ENCODE peak calls at places on chromosomes 1 and 21, in ten cellular contexts. Y, H, B, V, P, A, E, M, I and Z are unnamed samples.
A peak's percentile ranks its signal among the peaks of the same experiment; 100 is the strongest.

GRCh38 chr21:25273945-25274344 is 333.3 kb downstream of the MRPL39 start:
- DNase-seq in Y (no peak), H (no peak), B (no peak), V (no peak), P (no peak), A (no peak), E (no peak), M (no peak), I (no peak), Z (no peak)

GRCh38 chr1:37817481-37817880 is 9.5 kb upstream of the YRDC start:
- DNase-seq in Y (no peak), H (peak; percentile 13), B (no peak), V (no peak), P (no peak), A (no peak), E (no peak), M (peak; percentile 75), I (peak; percentile 14), Z (no peak)

GRCh38 chr1:247716546-247716945 is at the start of gene OR6F1:
- DNase-seq in Y (no peak), H (no peak), B (no peak), V (no peak), P (no peak), A (no peak), E (no peak), M (no peak), I (no peak), Z (no peak)

GRCh38 chr1:171742577-171742922 is 685 bp upstream of the VAMP4 start:
- DNase-seq in Y (peak; percentile 62), H (no peak), B (no peak), V (peak; percentile 48), P (no peak), A (no peak), E (no peak), M (no peak), I (no peak), Z (peak; percentile 77)

GRCh38 chr1:151853411-151853930 is at the start of gene THEM5:
- DNase-seq in Y (no peak), H (no peak), B (no peak), V (no peak), P (no peak), A (no peak), E (no peak), M (no peak), I (no peak), Z (no peak)

GRCh38 chr1:156858555-156858956 is 361 bp downstream of the INSRR start:
- DNase-seq in Y (no peak), H (no peak), B (no peak), V (no peak), P (no peak), A (no peak), E (no peak), M (no peak), I (no peak), Z (no peak)

GRCh38 chr1:95339377-95339776 is 105.4 kb downstream of the RWDD3 start:
- DNase-seq in Y (no peak), H (no peak), B (no peak), V (no peak), P (no peak), A (no peak), E (no peak), M (no peak), I (no peak), Z (no peak)

GRCh38 chr1:236795757-236796719 is 946 bp downstream of the MTR start:
- DNase-seq in Y (peak; percentile 34), H (peak; percentile 56), B (peak; percentile 54), V (no peak), P (peak; percentile 6), A (no peak), E (no peak), M (no peak), I (no peak), Z (no peak)

GRCh38 chr1:161718559-161719324 is 2.6 kb upstream of the FCRLB start:
- DNase-seq in Y (no peak), H (no peak), B (peak; percentile 26), V (no peak), P (no peak), A (no peak), E (no peak), M (no peak), I (no peak), Z (no peak)

GRCh38 chr1:11069233-11069950 is 9.6 kb upstream of the SRM start:
- DNase-seq in Y (no peak), H (no peak), B (no peak), V (no peak), P (no peak), A (no peak), E (no peak), M (peak; percentile 43), I (no peak), Z (no peak)

GRCh38 chr1:1256956-1257871 is 10.7 kb upstream of the C1QTNF12 start:
- DNase-seq in Y (no peak), H (no peak), B (no peak), V (no peak), P (no peak), A (no peak), E (no peak), M (no peak), I (no peak), Z (no peak)

DNA sequence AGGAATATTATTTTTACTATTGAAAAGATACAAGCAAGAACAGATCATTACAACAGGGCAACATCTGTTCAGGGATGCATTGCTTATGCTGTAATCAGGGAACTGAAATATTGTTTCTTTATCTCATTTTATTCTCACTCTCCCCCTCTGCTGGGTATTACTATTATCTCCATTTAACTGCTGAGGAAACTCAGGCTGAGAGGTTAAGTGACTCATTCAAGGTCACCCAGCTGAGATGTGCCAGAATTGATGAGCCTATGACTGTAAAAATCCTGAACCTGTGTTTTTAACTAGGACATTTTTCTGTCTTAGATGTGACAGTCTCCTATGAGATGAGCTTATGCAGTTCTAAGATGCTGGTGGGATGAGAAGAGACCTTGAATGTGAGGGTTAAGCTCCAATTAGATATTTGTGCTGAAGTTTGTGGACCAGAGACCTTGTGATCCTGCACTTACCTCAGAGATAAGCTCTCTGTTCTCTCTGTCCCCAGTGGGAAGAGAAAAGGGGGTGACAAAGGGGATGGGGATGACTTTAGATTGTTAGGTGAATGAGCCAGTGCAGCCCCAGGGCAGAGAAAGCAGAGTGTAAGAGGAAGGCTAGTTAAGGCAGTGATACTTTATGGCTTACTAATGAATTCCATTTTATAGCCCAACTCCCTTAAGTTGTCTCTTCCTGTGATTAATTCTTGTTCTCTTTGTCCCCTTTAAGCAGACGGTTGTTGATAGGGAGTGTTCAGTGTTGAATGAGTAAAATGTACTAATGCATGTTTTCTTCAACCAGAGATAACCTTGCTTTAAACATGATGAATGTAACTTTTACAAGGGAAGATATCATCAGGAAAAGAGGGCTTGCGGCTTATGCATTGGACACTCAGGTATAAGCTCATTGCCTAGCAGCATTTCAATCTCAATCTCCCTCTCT is 111.4 kb downstream of the HLX start:
- DNase-seq in Y (no peak), H (peak; percentile 20), B (no peak), V (no peak), P (no peak), A (no peak), E (no peak), M (no peak), I (peak; percentile 30), Z (peak; percentile 79)
- TF ChIP-seq CTCF in Y (peak; percentile 9), H (no peak), B (no peak), V (no peak), P (peak; percentile 28), A (no peak), E (peak; percentile 17), M (no peak), I (peak; percentile 12), Z (peak; percentile 32)

GRCh38 chr1:25096307-25097150 is 135.8 kb downstream of the SYF2 start:
- DNase-seq in Y (no peak), H (no peak), B (no peak), V (no peak), P (no peak), A (no peak), E (no peak), M (no peak), I (no peak), Z (no peak)

GRCh38 chr1:25100151-25100841 is 132.0 kb downstream of the SYF2 start:
- DNase-seq in Y (no peak), H (no peak), B (no peak), V (no peak), P (no peak), A (no peak), E (no peak), M (no peak), I (no peak), Z (no peak)

GRCh38 chr1:25095635-25096200 is 136.6 kb downstream of the SYF2 start:
- DNase-seq in Y (no peak), H (no peak), B (no peak), V (no peak), P (no peak), A (no peak), E (no peak), M (no peak), I (no peak), Z (no peak)

GRCh38 chr1:25098717-25099116 is 133.6 kb downstream of the SYF2 start:
- DNase-seq in Y (no peak), H (no peak), B (no peak), V (no peak), P (no peak), A (no peak), E (no peak), M (no peak), I (no peak), Z (no peak)

DNA sequence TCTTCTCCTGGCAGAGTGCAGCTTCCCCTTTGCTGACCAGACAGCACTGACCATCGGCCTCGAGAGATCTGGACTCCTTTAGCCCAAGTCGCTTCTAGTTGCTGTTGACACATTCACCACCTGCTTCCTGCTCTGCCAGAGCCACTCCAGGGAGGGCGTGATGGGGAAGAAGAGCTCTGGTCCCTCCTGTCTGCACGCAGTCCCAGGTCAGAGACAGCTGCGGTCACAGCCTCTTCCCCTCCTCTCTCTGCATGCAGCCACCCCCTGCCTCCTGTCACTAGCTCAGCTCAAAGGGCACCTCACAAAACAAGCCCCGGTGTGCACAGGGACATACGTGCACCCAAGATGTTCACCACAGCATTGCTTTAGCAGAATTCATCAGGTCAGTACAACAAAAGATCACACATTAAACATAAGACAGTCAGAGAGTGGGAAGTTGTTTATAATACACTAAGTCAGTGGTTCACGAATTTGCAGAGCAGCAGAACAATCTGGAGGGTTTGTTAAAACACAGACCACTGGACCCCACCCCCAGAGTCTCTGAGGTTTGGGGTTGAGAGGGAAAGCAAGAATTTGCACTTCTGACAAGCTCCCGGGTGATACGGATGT is 132.9 kb downstream of the SYF2 start:
- DNase-seq in Y (no peak), H (no peak), B (no peak), V (no peak), P (no peak), A (no peak), E (no peak), M (no peak), I (no peak), Z (no peak)
- TF ChIP-seq CTCF in Y (no peak), H (no peak), B (no peak), V (no peak), P (no peak), A (no peak), E (no peak), M (no peak), I (no peak), Z (no peak)

GRCh38 chr1:27719286-27720251 is 6.2 kb upstream of the FAM76A start:
- DNase-seq in Y (no peak), H (peak; percentile 31), B (no peak), V (no peak), P (no peak), A (no peak), E (no peak), M (no peak), I (no peak), Z (peak; percentile 10)
- TF ChIP-seq CTCF in Y (peak; percentile 51), H (peak; percentile 15), B (no peak), V (no peak), P (peak; percentile 46), A (no peak), E (peak; percentile 39), M (no peak), I (no peak), Z (peak; percentile 14)

GRCh38 chr1:56416385-56416972 is 162.9 kb downstream of the PLPP3 start:
- DNase-seq in Y (no peak), H (no peak), B (no peak), V (no peak), P (no peak), A (no peak), E (no peak), M (no peak), I (peak; percentile 23), Z (peak; percentile 14)
- TF ChIP-seq CTCF in Y (peak; percentile 26), H (no peak), B (no peak), V (no peak), P (no peak), A (no peak), E (no peak), M (no peak), I (no peak), Z (no peak)